ENCODE peak calls at places on chromosomes 6 and 20, in nine cellular contexts. H is brain microvascular endothelial cell, T is fibroblast of pulmonary artery, P is pancreas, O is tibial nerve, Q is A673, J is GM20000, C is neural crest cell, D is cardiac fibroblast. R is an unnamed sample.

GRCh38 chr6:168031411-168032382 is 34.2 kb downstream of the KIF25 start:
- DNase-seq in H (peak), T (no peak), P (no peak), O (no peak), Q (peak), J (no peak), C (no peak), D (peak), R (peak)

GRCh38 chr6:139828751-139829519 is 454.5 kb upstream of the CITED2 start:
- DNase-seq in H (no peak), T (no peak), P (no peak), O (no peak), Q (peak), J (no peak), C (no peak), D (peak), R (no peak)

GRCh38 chr6:153001767-153002612 is 519 bp downstream of the MTRF1L start:
- DNase-seq in H (no peak), T (no peak), P (no peak), O (no peak), Q (no peak), J (peak), C (peak), D (peak), R (no peak)

GRCh38 chr20:53413188-53413631 is 180.4 kb downstream of the ZNF217 start:
- DNase-seq in H (no peak), T (no peak), P (peak), O (no peak), Q (no peak), J (peak), C (no peak), D (no peak), R (no peak)

GRCh38 chr20:36441027-36441414 is 100.3 kb upstream of the MYL9 start:
- DNase-seq in H (no peak), T (no peak), P (no peak), O (no peak), Q (no peak), J (no peak), C (no peak), D (no peak), R (no peak)

GRCh38 chr6:163960128-163960527 is 545.6 kb downstream of the QKI start:
- DNase-seq in H (no peak), T (no peak), P (no peak), O (no peak), Q (no peak), J (no peak), C (no peak), D (no peak), R (no peak)

GRCh38 chr6:21230536-21230935 is 363.0 kb upstream of the SOX4 start:
- DNase-seq in H (no peak), T (no peak), P (no peak), O (no peak), Q (no peak), J (no peak), C (no peak), D (no peak), R (no peak)

GRCh38 chr6:162249907-162250642 is 477.5 kb downstream of the PRKN start:
- DNase-seq in H (no peak), T (no peak), P (no peak), O (no peak), Q (no peak), J (no peak), C (no peak), D (no peak), R (no peak)

GRCh38 chr6:151229401-151230276 is 10.1 kb upstream of the AKAP12 start:
- DNase-seq in H (no peak), T (no peak), P (no peak), O (no peak), Q (no peak), J (no peak), C (no peak), D (no peak), R (no peak)

GRCh38 chr20:50508171-50508761 is 1.9 kb upstream of the PTPN1 start:
- DNase-seq in H (no peak), T (no peak), P (no peak), O (no peak), Q (no peak), J (no peak), C (no peak), D (no peak), R (no peak)

GRCh38 chr6:139422105-139423036 is 47.9 kb upstream of the CITED2 start:
- DNase-seq in H (no peak), T (no peak), P (peak), O (no peak), Q (no peak), J (no peak), C (no peak), D (no peak), R (no peak)

GRCh38 chr6:105601541-105602174 is 198.8 kb upstream of the PREP start:
- DNase-seq in H (peak), T (peak), P (peak), O (peak), Q (no peak), J (peak), C (no peak), D (peak), R (peak)

DNA sequence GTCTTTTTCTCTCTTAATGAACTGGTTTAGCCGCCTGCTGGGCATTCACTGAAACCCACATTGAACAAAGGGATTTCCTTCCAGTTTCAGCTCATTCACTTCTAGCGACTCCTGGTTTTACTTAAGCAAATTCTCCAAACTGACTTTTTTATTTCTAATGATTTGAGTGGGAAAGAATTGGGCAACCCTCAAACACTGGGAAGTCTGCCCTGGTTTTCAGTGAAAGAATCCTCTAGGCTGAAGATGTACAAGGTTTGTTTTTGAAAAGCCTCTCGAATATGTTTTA is 45.5 kb downstream of the PLAGL1 start:
- DNase-seq in H (peak), T (peak), P (no peak), O (no peak), Q (peak), J (no peak), C (no peak), D (peak), R (peak)
- TF ChIP-seq CTCF in H (peak), T (peak), P (no peak), O (peak), Q (no peak), J (no peak), C (peak), D (peak), R (peak)

GRCh38 chr20:58559368-58559729 is 44.1 kb upstream of the APCDD1L start:
- DNase-seq in H (no peak), T (no peak), P (no peak), O (no peak), Q (no peak), J (no peak), C (no peak), D (no peak), R (no peak)

GRCh38 chr20:58557713-58558335 is 42.6 kb upstream of the APCDD1L start:
- DNase-seq in H (no peak), T (no peak), P (no peak), O (no peak), Q (no peak), J (no peak), C (no peak), D (no peak), R (no peak)

GRCh38 chr20:58555078-58555765 is 40.0 kb upstream of the APCDD1L start:
- DNase-seq in H (peak), T (peak), P (no peak), O (no peak), Q (no peak), J (no peak), C (no peak), D (peak), R (peak)

GRCh38 chr20:58556961-58557360 is 41.8 kb upstream of the APCDD1L start:
- DNase-seq in H (no peak), T (no peak), P (no peak), O (no peak), Q (no peak), J (no peak), C (no peak), D (no peak), R (no peak)

GRCh38 chr20:58558483-58559367 is 43.5 kb upstream of the APCDD1L start:
- DNase-seq in H (no peak), T (no peak), P (no peak), O (no peak), Q (no peak), J (no peak), C (no peak), D (no peak), R (no peak)
- TF ChIP-seq CTCF in H (no peak), T (no peak), P (no peak), O (no peak), Q (no peak), J (no peak), C (no peak), D (no peak), R (peak)

GRCh38 chr6:26657268-26657667 is 2.3 kb downstream of the ZNF322 start:
- DNase-seq in H (no peak), T (no peak), P (no peak), O (no peak), Q (no peak), J (no peak), C (no peak), D (no peak), R (no peak)

GRCh38 chr6:26659042-26659359 is 545 bp downstream of the ZNF322 start:
- DNase-seq in H (no peak), T (no peak), P (no peak), O (no peak), Q (no peak), J (no peak), C (no peak), D (no peak), R (no peak)

DNA sequence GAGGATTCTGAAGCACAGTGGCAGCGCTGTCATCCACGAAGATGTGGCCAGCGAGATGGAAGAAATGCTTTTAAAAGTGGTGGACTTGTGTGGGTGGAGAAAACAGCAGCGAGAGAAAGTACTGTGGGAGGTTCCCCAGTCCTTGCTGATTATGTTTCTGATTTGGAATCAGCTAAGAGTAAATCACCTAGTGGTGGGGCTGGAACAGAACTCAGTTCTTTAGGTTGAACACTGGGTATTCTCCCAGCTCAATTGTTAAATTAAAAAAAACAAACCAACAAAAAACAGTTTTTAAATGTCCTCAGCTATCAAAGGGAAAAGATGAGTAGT is 515 bp upstream of the ZNF322 start:
- DNase-seq in H (peak), T (peak), P (no peak), O (no peak), Q (peak), J (peak), C (no peak), D (peak), R (peak)
- TF ChIP-seq CTCF in H (peak), T (peak), P (no peak), O (no peak), Q (peak), J (peak), C (peak), D (no peak), R (no peak)

GRCh38 chr6:6927437-6928361 is 180.1 kb upstream of the RREB1 start:
- DNase-seq in H (no peak), T (no peak), P (no peak), O (no peak), Q (no peak), J (no peak), C (no peak), D (peak), R (no peak)
- TF ChIP-seq CTCF in H (no peak), T (no peak), P (no peak), O (no peak), Q (no peak), J (no peak), C (no peak), D (no peak), R (no peak)

GRCh38 chr20:6142348-6142993 is 19.6 kb upstream of the FERMT1 start:
- DNase-seq in H (peak), T (peak), P (peak), O (no peak), Q (peak), J (peak), C (peak), D (peak), R (peak)

GRCh38 chr20:6140947-6141346 is 18.1 kb upstream of the FERMT1 start:
- DNase-seq in H (no peak), T (no peak), P (no peak), O (no peak), Q (peak), J (no peak), C (no peak), D (no peak), R (peak)
- TF ChIP-seq CTCF in H (peak), T (peak), P (no peak), O (no peak), Q (peak), J (no peak), C (peak), D (no peak), R (peak)

DNA sequence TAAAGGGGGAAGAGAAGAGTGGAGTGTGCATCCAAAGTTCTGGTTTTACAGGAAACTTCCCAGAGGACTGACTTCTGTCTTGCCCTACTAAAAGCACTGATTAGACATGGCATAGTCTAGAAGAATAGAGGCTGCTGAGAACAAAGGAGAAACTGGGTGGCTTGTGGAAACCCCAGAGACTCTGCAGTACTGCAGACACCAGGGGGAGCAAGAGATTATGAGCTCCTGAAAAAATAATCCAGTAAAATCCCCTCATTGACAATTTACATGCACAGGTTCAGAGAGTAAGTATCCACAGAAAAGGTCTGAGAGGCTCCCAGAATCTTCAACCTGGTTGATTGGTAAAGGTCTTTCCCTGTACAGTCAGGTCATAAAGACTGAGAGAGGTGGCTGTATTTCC is 48.7 kb upstream of the CLVS2 start:
- DNase-seq in H (peak), T (peak), P (no peak), O (no peak), Q (peak), J (no peak), C (peak), D (peak), R (no peak)
- TF ChIP-seq CTCF in H (peak), T (peak), P (no peak), O (no peak), Q (peak), J (peak), C (peak), D (peak), R (peak)

GRCh38 chr6:125546827-125547226 is 202.6 kb upstream of the HEY2 start:
- DNase-seq in H (peak), T (peak), P (no peak), O (no peak), Q (peak), J (no peak), C (no peak), D (peak), R (no peak)
- TF ChIP-seq CTCF in H (peak), T (no peak), P (no peak), O (no peak), Q (no peak), J (no peak), C (no peak), D (peak), R (no peak)